ENCODE peak calls at places on chromosomes 13 and 19, in five cellular contexts. T is neural progenitor cell, H is SK-N-SH, J is fibroblast of lung, M is keratinocyte. V is an unnamed sample.

GRCh38 chr19:2032296-2032941 is 16.9 kb upstream of the BTBD2 start:
- DNase-seq in T (peak), H (peak), J (peak), M (no peak), V (peak)

GRCh38 chr13:73607489-73608156 is 526.6 kb downstream of the KLF12 start:
- DNase-seq in H (no peak), T (no peak), M (no peak), J (peak), V (no peak)

GRCh38 chr19:41307954-41308449 is 2.0 kb upstream of the CCDC97 start:
- DNase-seq in T (no peak), H (no peak), J (no peak), M (no peak), V (no peak)

GRCh38 chr19:55305491-55305890 is 19.6 kb downstream of the TMEM150B start:
- DNase-seq in H (peak), T (peak), J (peak), M (no peak), V (peak)

GRCh38 chr13:35722438-35723060 is 246.1 kb upstream of the MAB21L1 start:
- DNase-seq in M (no peak), J (peak), T (no peak), H (no peak), V (no peak)

GRCh38 chr13:41054212-41054877 is 7.0 kb upstream of the WBP4 start:
- DNase-seq in H (peak), T (peak), M (no peak), J (peak), V (peak)

GRCh38 chr19:29320076-29320475 is 107.1 kb upstream of the UQCRFS1 start:
- DNase-seq in J (no peak), H (no peak), M (no peak), T (no peak), V (no peak)

GRCh38 chr13:78152415-78152814 is 233.8 kb upstream of the EDNRB start:
- DNase-seq in J (no peak), T (no peak), H (no peak), M (no peak), V (no peak)

GRCh38 chr19:41866284-41866683 is 6.2 kb downstream of the RPS19 start:
- DNase-seq in J (no peak), T (no peak), M (no peak), H (peak), V (no peak)

GRCh38 chr13:107642841-107643240 is 572.5 kb downstream of the LIG4 start:
- DNase-seq in J (peak), T (no peak), M (no peak), H (no peak), V (peak)

GRCh38 chr13:20190481-20191310 is 2.0 kb downstream of the GJB2 start:
- DNase-seq in T (no peak), H (no peak), M (peak), J (peak), V (peak)

GRCh38 chr19:13044160-13044853 is 49.0 kb downstream of the NFIX start:
- DNase-seq in J (no peak), H (no peak), M (no peak), T (no peak), V (no peak)

GRCh38 chr19:38949580-38950367 is 19.0 kb downstream of the MRPS12 start:
- DNase-seq in T (peak), H (peak), J (peak), M (no peak), V (peak)

GRCh38 chr19:38049105-38049649 is 142.2 kb downstream of the SIPA1L3 start:
- DNase-seq in M (no peak), H (no peak), T (no peak), J (no peak), V (peak)

GRCh38 chr13:19984430-19985218 is 26.1 kb downstream of the ZMYM2 start:
- DNase-seq in H (peak), M (no peak), T (peak), J (peak), V (peak)

GRCh38 chr13:109192306-109192705 is 562.9 kb downstream of the MYO16 start:
- DNase-seq in J (no peak), H (no peak), T (no peak), M (no peak), V (no peak)

GRCh38 chr19:40805258-40805868 is 6.4 kb downstream of the EGLN2 start:
- DNase-seq in J (no peak), H (no peak), T (no peak), M (no peak), V (no peak)

GRCh38 chr19:1161716-1162115 is 12.4 kb downstream of the SBNO2 start:
- DNase-seq in T (no peak), H (no peak), J (no peak), M (no peak), V (peak)

GRCh38 chr13:82766732-82767321 is 1115.4 kb downstream of the SLITRK1 start:
- DNase-seq in J (no peak), M (no peak), T (no peak), H (no peak), V (no peak)

GRCh38 chr13:45626731-45627374 is 11.3 kb upstream of the ERICH6B start:
- DNase-seq in M (no peak), H (peak), T (no peak), J (no peak), V (no peak)

GRCh38 chr13:32309812-32310706 is 5.1 kb downstream of the ZAR1L start:
- DNase-seq in T (peak), M (no peak), J (peak), H (peak), V (peak)

GRCh38 chr19:7507884-7508283 is 8.0 kb upstream of the ZNF358 start:
- DNase-seq in M (no peak), T (peak), H (peak), J (peak), V (peak)

GRCh38 chr13:92362717-92363116 is 863.9 kb upstream of the GPC6 start:
- DNase-seq in J (peak), H (no peak), T (peak), M (no peak), V (peak)

GRCh38 chr19:51097166-51097736 is 11.0 kb downstream of the CTU1 start:
- DNase-seq in T (peak), H (peak), J (peak), M (peak), V (peak)

GRCh38 chr13:35838356-35838755 is 292.8 kb downstream of the DCLK1 start:
- DNase-seq in J (peak), H (no peak), T (no peak), M (no peak), V (peak)

GRCh38 chr19:39199025-39199424 is 2.3 kb downstream of the NCCRP1 start:
- DNase-seq in T (peak), H (peak), J (peak), M (no peak), V (peak)

GRCh38 chr13:49367640-49368431 is 76.0 kb downstream of the CAB39L start:
- DNase-seq in J (no peak), T (peak), H (no peak), M (no peak), V (peak)

GRCh38 chr13:71067164-71067815 is 799.7 kb downstream of the DACH1 start:
- DNase-seq in J (peak), M (no peak), H (no peak), T (peak), V (no peak)

GRCh38 chr13:90238433-90238832 is 1109.1 kb upstream of the MIR17HG start:
- DNase-seq in J (peak), M (no peak), H (no peak), T (peak), V (peak)

GRCh38 chr19:45547965-45548609 is 36.5 kb downstream of the OPA3 start:
- DNase-seq in M (peak), T (no peak), H (no peak), J (peak), V (peak)

GRCh38 chr19:17755533-17755885 is 4.2 kb downstream of the FCHO1 start:
- DNase-seq in M (no peak), H (peak), T (no peak), J (no peak), V (no peak)

GRCh38 chr13:26095338-26095737 is 43.5 kb upstream of the SHISA2 start:
- DNase-seq in T (no peak), J (no peak), H (no peak), M (no peak), V (no peak)
- TF ChIP-seq CTCF in T (peak), J (no peak), H (no peak), M (no peak), V (peak)

GRCh38 chr13:113667771-113668490 is 912 bp downstream of the GRK1 start:
- DNase-seq in J (no peak), T (no peak), H (no peak), M (no peak), V (no peak)
- H3K4me3 ChIP-seq in J (no peak), T (no peak), H (no peak), M (no peak), V (no peak)

DNA sequence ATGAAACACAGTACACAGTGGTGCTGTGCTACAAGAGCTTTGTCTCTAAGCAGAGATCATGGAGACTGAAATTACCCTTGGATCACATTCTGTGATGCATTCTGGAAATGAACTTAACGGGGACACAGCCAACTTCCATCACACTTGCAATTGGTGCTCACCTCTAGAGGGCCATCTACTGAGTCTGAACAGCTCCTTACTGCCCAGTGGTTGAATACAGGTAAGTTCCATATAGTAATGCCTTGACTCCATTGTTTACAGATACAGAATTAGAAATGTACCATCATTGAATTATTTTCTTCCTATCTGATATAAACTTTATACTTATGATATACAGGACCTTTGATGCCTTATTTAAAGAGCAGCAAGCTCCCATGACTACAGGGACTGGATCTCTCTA is 686.4 kb downstream of the PCDH9 start:
- DNase-seq in T (no peak), M (no peak), J (no peak), H (no peak), V (no peak)
- TF ChIP-seq CTCF in T (peak), M (no peak), J (no peak), H (no peak), V (no peak)

GRCh38 chr19:36773223-36773579 is 594 bp upstream of the ZNF850 start:
- DNase-seq in M (no peak), J (no peak), H (no peak), T (no peak), V (no peak)
- H3K4me3 ChIP-seq in M (peak), J (peak), H (peak), T (peak), V (peak)

GRCh38 chr13:110627761-110628476 is 12.6 kb downstream of the NAXD start:
- DNase-seq in H (peak), J (no peak), T (no peak), M (no peak), V (no peak)

GRCh38 chr13:110626510-110626909 is 11.2 kb downstream of the NAXD start:
- DNase-seq in M (no peak), T (no peak), H (no peak), J (no peak), V (no peak)

GRCh38 chr13:110628477-110628793 is 13.1 kb downstream of the NAXD start:
- DNase-seq in M (no peak), H (peak), J (no peak), T (no peak), V (peak)

GRCh38 chr13:110625771-110626321 is 10.5 kb downstream of the NAXD start:
- DNase-seq in J (no peak), T (no peak), H (no peak), M (no peak), V (no peak)

GRCh38 chr13:110627351-110627750 is 12.0 kb downstream of the NAXD start:
- DNase-seq in M (peak), J (no peak), T (no peak), H (no peak), V (no peak)
- TF ChIP-seq CTCF in M (no peak), J (no peak), T (no peak), H (no peak), V (no peak)